ENCODE peak calls at places on chromosomes 7 and 10, in ten cellular contexts. One of them, this sample, is unnamed.

GRCh38 chr7:101576993-101577392 is 52.1 kb downstream of the MYL10 start:
- DNase-seq in SK-N-SH: no peak
- DNase-seq in ascending aorta: no peak
- DNase-seq in adrenal gland: no peak
- DNase-seq in left lung: no peak
- DNase-seq in OCI-LY7: no peak
- DNase-seq in fibroblast of lung: no peak
- DNase-seq in A549: no peak
- DNase-seq in MM.1S: no peak
- DNase-seq in heart right ventricle: no peak
- DNase-seq in this sample: no peak

GRCh38 chr10:97234403-97234802 is 48.6 kb upstream of the SLIT1 start:
- DNase-seq in left lung: no peak
- DNase-seq in SK-N-SH: peak; percentile 49
- DNase-seq in heart right ventricle: no peak
- DNase-seq in ascending aorta: no peak
- DNase-seq in MM.1S: peak; percentile 32
- DNase-seq in fibroblast of lung: peak; percentile 67
- DNase-seq in adrenal gland: no peak
- DNase-seq in A549: peak; percentile 13
- DNase-seq in OCI-LY7: peak; percentile 53
- DNase-seq in this sample: no peak

GRCh38 chr7:148699772-148700629 is 1.3 kb downstream of the CUL1 start:
- DNase-seq in ascending aorta: no peak
- DNase-seq in MM.1S: peak; percentile 46
- DNase-seq in SK-N-SH: no peak
- DNase-seq in heart right ventricle: no peak
- DNase-seq in A549: no peak
- DNase-seq in left lung: no peak
- DNase-seq in fibroblast of lung: peak; percentile 58
- DNase-seq in adrenal gland: no peak
- DNase-seq in OCI-LY7: peak; percentile 42
- DNase-seq in this sample: no peak

GRCh38 chr7:55177068-55177530 is 158.3 kb downstream of the EGFR start:
- DNase-seq in left lung: no peak
- DNase-seq in adrenal gland: no peak
- DNase-seq in A549: no peak
- DNase-seq in heart right ventricle: no peak
- DNase-seq in fibroblast of lung: peak; percentile 40
- DNase-seq in OCI-LY7: no peak
- DNase-seq in MM.1S: no peak
- DNase-seq in SK-N-SH: no peak
- DNase-seq in ascending aorta: no peak
- DNase-seq in this sample: no peak

GRCh38 chr10:14396441-14397048 is 65.8 kb upstream of the FRMD4A start:
- DNase-seq in fibroblast of lung: no peak
- DNase-seq in adrenal gland: no peak
- DNase-seq in ascending aorta: no peak
- DNase-seq in heart right ventricle: no peak
- DNase-seq in left lung: no peak
- DNase-seq in A549: no peak
- DNase-seq in SK-N-SH: peak; percentile 47
- DNase-seq in MM.1S: no peak
- DNase-seq in OCI-LY7: no peak
- DNase-seq in this sample: no peak

GRCh38 chr10:13956826-13957225 is 370.1 kb downstream of the PRPF18 start:
- DNase-seq in OCI-LY7: no peak
- DNase-seq in SK-N-SH: no peak
- DNase-seq in adrenal gland: peak; percentile 53
- DNase-seq in fibroblast of lung: peak; percentile 94
- DNase-seq in A549: no peak
- DNase-seq in heart right ventricle: peak; percentile 59
- DNase-seq in MM.1S: no peak
- DNase-seq in left lung: no peak
- DNase-seq in ascending aorta: peak; percentile 41
- DNase-seq in this sample: no peak

GRCh38 chr7:42347616-42348015 is 110.6 kb upstream of the GLI3 start:
- DNase-seq in heart right ventricle: no peak
- DNase-seq in MM.1S: no peak
- DNase-seq in fibroblast of lung: no peak
- DNase-seq in A549: no peak
- DNase-seq in left lung: no peak
- DNase-seq in adrenal gland: no peak
- DNase-seq in OCI-LY7: no peak
- DNase-seq in SK-N-SH: no peak
- DNase-seq in ascending aorta: no peak
- DNase-seq in this sample: no peak

GRCh38 chr7:88759216-88759955 is at the start of gene ZNF804B:
- DNase-seq in OCI-LY7: no peak
- DNase-seq in fibroblast of lung: no peak
- DNase-seq in ascending aorta: no peak
- DNase-seq in MM.1S: no peak
- DNase-seq in left lung: peak; percentile 80
- DNase-seq in A549: no peak
- DNase-seq in SK-N-SH: peak; percentile 82
- DNase-seq in heart right ventricle: no peak
- DNase-seq in adrenal gland: peak; percentile 10
- DNase-seq in this sample: no peak

GRCh38 chr10:106181491-106181890 is 983.0 kb downstream of the SORCS1 start:
- DNase-seq in SK-N-SH: no peak
- DNase-seq in left lung: no peak
- DNase-seq in MM.1S: no peak
- DNase-seq in A549: no peak
- DNase-seq in heart right ventricle: no peak
- DNase-seq in fibroblast of lung: peak; percentile 8
- DNase-seq in OCI-LY7: no peak
- DNase-seq in adrenal gland: no peak
- DNase-seq in ascending aorta: no peak
- DNase-seq in this sample: no peak

GRCh38 chr7:141390339-141390738 is 160.9 kb upstream of the AGK start:
- DNase-seq in fibroblast of lung: no peak
- DNase-seq in A549: no peak
- DNase-seq in MM.1S: peak; percentile 50
- DNase-seq in heart right ventricle: no peak
- DNase-seq in adrenal gland: no peak
- DNase-seq in OCI-LY7: no peak
- DNase-seq in SK-N-SH: no peak
- DNase-seq in left lung: no peak
- DNase-seq in ascending aorta: no peak
- DNase-seq in this sample: no peak

GRCh38 chr7:101138149-101138870 is 11.4 kb downstream of the SERPINE1 start:
- DNase-seq in A549: peak; percentile 75
- DNase-seq in MM.1S: peak; percentile 64
- DNase-seq in heart right ventricle: peak; percentile 82
- DNase-seq in fibroblast of lung: peak; percentile 97
- DNase-seq in SK-N-SH: peak; percentile 88
- DNase-seq in ascending aorta: peak; percentile 91
- DNase-seq in adrenal gland: peak; percentile 96
- DNase-seq in left lung: peak; percentile 86
- DNase-seq in OCI-LY7: peak; percentile 55
- DNase-seq in this sample: peak; percentile 85

GRCh38 chr7:149180713-149181112 is 14.6 kb upstream of the ZNF282 start:
- DNase-seq in adrenal gland: no peak
- DNase-seq in fibroblast of lung: no peak
- DNase-seq in heart right ventricle: no peak
- DNase-seq in SK-N-SH: no peak
- DNase-seq in A549: no peak
- DNase-seq in ascending aorta: no peak
- DNase-seq in left lung: no peak
- DNase-seq in OCI-LY7: no peak
- DNase-seq in MM.1S: no peak
- DNase-seq in this sample: no peak

GRCh38 chr10:100184426-100185219 is 1.2 kb downstream of the ERLIN1 start:
- DNase-seq in adrenal gland: no peak
- DNase-seq in fibroblast of lung: peak; percentile 27
- DNase-seq in OCI-LY7: peak; percentile 50
- DNase-seq in SK-N-SH: peak; percentile 46
- DNase-seq in left lung: no peak
- DNase-seq in A549: peak; percentile 25
- DNase-seq in heart right ventricle: no peak
- DNase-seq in MM.1S: peak; percentile 18
- DNase-seq in ascending aorta: no peak
- DNase-seq in this sample: no peak

GRCh38 chr7:82194011-82194410 is 249.6 kb downstream of the CACNA2D1 start:
- DNase-seq in A549: no peak
- DNase-seq in fibroblast of lung: peak; percentile 67
- DNase-seq in left lung: no peak
- DNase-seq in adrenal gland: peak; percentile 37
- DNase-seq in OCI-LY7: no peak
- DNase-seq in ascending aorta: no peak
- DNase-seq in MM.1S: no peak
- DNase-seq in SK-N-SH: no peak
- DNase-seq in heart right ventricle: no peak
- DNase-seq in this sample: no peak

GRCh38 chr7:117085769-117086463 is 132.6 kb downstream of the ST7 start:
- DNase-seq in SK-N-SH: no peak
- DNase-seq in OCI-LY7: no peak
- DNase-seq in ascending aorta: no peak
- DNase-seq in MM.1S: no peak
- DNase-seq in A549: no peak
- DNase-seq in left lung: no peak
- DNase-seq in fibroblast of lung: peak; percentile 57
- DNase-seq in adrenal gland: no peak
- DNase-seq in heart right ventricle: no peak
- DNase-seq in this sample: no peak

GRCh38 chr10:126843299-126843934 is 61.8 kb upstream of the DOCK1 start:
- DNase-seq in OCI-LY7: no peak
- DNase-seq in A549: no peak
- DNase-seq in MM.1S: no peak
- DNase-seq in left lung: no peak
- DNase-seq in fibroblast of lung: no peak
- DNase-seq in heart right ventricle: no peak
- DNase-seq in ascending aorta: no peak
- DNase-seq in adrenal gland: no peak
- DNase-seq in SK-N-SH: no peak
- DNase-seq in this sample: no peak

GRCh38 chr7:27179503-27180430 is 5.3 kb downstream of the HOXA11 start:
- DNase-seq in ascending aorta: no peak
- DNase-seq in left lung: peak; percentile 90
- DNase-seq in MM.1S: no peak
- DNase-seq in adrenal gland: peak; percentile 57
- DNase-seq in fibroblast of lung: peak; percentile 56
- DNase-seq in A549: peak; percentile 95
- DNase-seq in OCI-LY7: peak; percentile 64
- DNase-seq in heart right ventricle: no peak
- DNase-seq in SK-N-SH: peak; percentile 93
- DNase-seq in this sample: peak; percentile 84
- H3K4me3 ChIP-seq in ascending aorta: no peak overlapping the region
- H3K4me3 ChIP-seq in left lung: no peak overlapping the region
- H3K4me3 ChIP-seq in MM.1S: no peak overlapping the region
- H3K4me3 ChIP-seq in adrenal gland: no peak overlapping the region
- H3K4me3 ChIP-seq in fibroblast of lung: no peak overlapping the region
- H3K4me3 ChIP-seq in A549: peak overlapping the region; percentile 56
- H3K4me3 ChIP-seq in OCI-LY7: peak overlapping the region; percentile 49
- H3K4me3 ChIP-seq in heart right ventricle: no peak overlapping the region
- H3K4me3 ChIP-seq in SK-N-SH: peak overlapping the region; percentile 5
- H3K4me3 ChIP-seq in this sample: peak overlapping the region; percentile 47

DNA sequence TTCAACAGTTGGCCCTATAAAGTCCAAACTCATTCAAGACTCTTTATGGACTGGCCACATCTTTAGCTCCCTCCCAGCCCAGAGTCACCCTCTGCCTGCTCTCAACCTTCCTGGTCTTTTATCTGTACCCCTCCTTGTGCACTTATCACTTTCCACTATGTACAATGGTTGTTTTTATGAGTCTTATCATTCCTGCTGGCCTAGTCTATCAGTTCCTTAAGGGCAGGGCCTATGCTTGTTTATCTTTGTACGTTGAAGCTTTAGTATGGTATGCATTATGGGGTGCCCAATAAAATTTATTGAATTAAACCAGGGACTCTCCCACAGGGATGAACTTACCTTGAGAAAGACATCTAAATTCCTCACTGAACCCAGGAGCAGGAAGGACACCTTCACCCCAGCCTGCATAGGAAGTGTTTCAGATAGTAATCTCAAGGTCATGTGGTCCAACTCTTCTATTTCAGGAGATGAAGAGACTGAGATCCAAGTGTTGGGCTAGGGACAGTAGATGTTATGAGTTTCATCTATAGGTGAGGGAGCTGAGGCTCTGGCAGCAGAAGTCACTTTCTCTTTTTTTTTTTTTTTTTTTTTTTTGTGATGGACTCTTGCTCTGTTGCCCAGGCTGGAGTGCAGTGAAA is 13.3 kb upstream of the PDCD4 start:
- DNase-seq in fibroblast of lung: no peak
- DNase-seq in OCI-LY7: no peak
- DNase-seq in adrenal gland: no peak
- DNase-seq in ascending aorta: no peak
- DNase-seq in left lung: no peak
- DNase-seq in A549: no peak
- DNase-seq in MM.1S: peak; percentile 55
- DNase-seq in SK-N-SH: no peak
- DNase-seq in heart right ventricle: no peak
- DNase-seq in this sample: peak; percentile 58
- H3K4me1 ChIP-seq in fibroblast of lung: peaks cover 8% of the 10 kb centered on the region
- H3K4me1 ChIP-seq in OCI-LY7: peaks cover 75% of the 10 kb centered on the region
- H3K4me1 ChIP-seq in adrenal gland: peaks cover 11% of the 10 kb centered on the region
- H3K4me1 ChIP-seq in ascending aorta: peaks cover 8% of the 10 kb centered on the region
- H3K4me1 ChIP-seq in left lung: peaks cover 75% of the 10 kb centered on the region
- H3K4me1 ChIP-seq in A549: peaks cover 3% of the 10 kb centered on the region
- H3K4me1 ChIP-seq in MM.1S: peaks cover 74% of the 10 kb centered on the region
- H3K4me1 ChIP-seq in SK-N-SH: no peaks in the 10 kb centered on the region
- H3K4me1 ChIP-seq in heart right ventricle: peaks cover 34% of the 10 kb centered on the region
- H3K4me1 ChIP-seq in this sample: peaks cover 39% of the 10 kb centered on the region

GRCh38 chr7:147436718-147437117 is 1153.8 kb upstream of the C7orf33 start:
- DNase-seq in fibroblast of lung: no peak
- DNase-seq in MM.1S: no peak
- DNase-seq in ascending aorta: no peak
- DNase-seq in A549: no peak
- DNase-seq in heart right ventricle: no peak
- DNase-seq in left lung: no peak
- DNase-seq in adrenal gland: no peak
- DNase-seq in OCI-LY7: no peak
- DNase-seq in SK-N-SH: no peak
- DNase-seq in this sample: no peak

GRCh38 chr7:147428075-147428474 is 1162.5 kb upstream of the C7orf33 start:
- DNase-seq in left lung: no peak
- DNase-seq in fibroblast of lung: no peak
- DNase-seq in OCI-LY7: no peak
- DNase-seq in MM.1S: no peak
- DNase-seq in A549: no peak
- DNase-seq in SK-N-SH: no peak
- DNase-seq in ascending aorta: no peak
- DNase-seq in adrenal gland: no peak
- DNase-seq in heart right ventricle: no peak
- DNase-seq in this sample: no peak

GRCh38 chr7:147432068-147432467 is 1158.5 kb upstream of the C7orf33 start:
- DNase-seq in MM.1S: no peak
- DNase-seq in heart right ventricle: no peak
- DNase-seq in A549: no peak
- DNase-seq in OCI-LY7: no peak
- DNase-seq in adrenal gland: no peak
- DNase-seq in left lung: no peak
- DNase-seq in ascending aorta: no peak
- DNase-seq in SK-N-SH: peak; percentile 61
- DNase-seq in fibroblast of lung: peak; percentile 25
- DNase-seq in this sample: no peak
- TF ChIP-seq CTCF in MM.1S: no peak
- TF ChIP-seq CTCF in heart right ventricle: no peak
- TF ChIP-seq CTCF in A549: no peak
- TF ChIP-seq CTCF in OCI-LY7: peak; percentile 29
- TF ChIP-seq CTCF in adrenal gland: no peak
- TF ChIP-seq CTCF in left lung: no peak
- TF ChIP-seq CTCF in ascending aorta: no peak
- TF ChIP-seq CTCF in SK-N-SH: peak; percentile 85
- TF ChIP-seq CTCF in fibroblast of lung: no peak
- TF ChIP-seq CTCF in this sample: peak; percentile 29

GRCh38 chr7:134372858-134373257 is 56.1 kb upstream of the SLC35B4 start:
- DNase-seq in adrenal gland: no peak
- DNase-seq in SK-N-SH: no peak
- DNase-seq in A549: no peak
- DNase-seq in ascending aorta: no peak
- DNase-seq in MM.1S: no peak
- DNase-seq in heart right ventricle: no peak
- DNase-seq in left lung: no peak
- DNase-seq in OCI-LY7: no peak
- DNase-seq in fibroblast of lung: no peak
- DNase-seq in this sample: no peak
- H3K4me3 ChIP-seq in adrenal gland: no peak overlapping the region
- H3K4me3 ChIP-seq in SK-N-SH: no peak overlapping the region
- H3K4me3 ChIP-seq in A549: no peak overlapping the region
- H3K4me3 ChIP-seq in ascending aorta: no peak overlapping the region
- H3K4me3 ChIP-seq in MM.1S: no peak overlapping the region
- H3K4me3 ChIP-seq in heart right ventricle: no peak overlapping the region
- H3K4me3 ChIP-seq in left lung: no peak overlapping the region
- H3K4me3 ChIP-seq in OCI-LY7: no peak overlapping the region
- H3K4me3 ChIP-seq in fibroblast of lung: no peak overlapping the region
- H3K4me3 ChIP-seq in this sample: no peak overlapping the region

This sample was measured in Caco-2.